ENCODE peak calls at places on chromosomes 12 and 14, in eight cellular contexts. Y, H, P, V, T, K, X and R are unnamed samples.

GRCh38 chr14:99807413-99808132 is 14.4 kb downstream of the EML1 start:
- DNase-seq in X (peak), T (no peak), Y (no peak), P (no peak), H (no peak), K (no peak), V (no peak), R (peak)

GRCh38 chr14:104232070-104232484 is 93.7 kb downstream of the KIF26A start:
- DNase-seq in V (no peak), H (no peak), Y (no peak), K (no peak), P (no peak), X (no peak), T (no peak), R (no peak)

GRCh38 chr14:25406818-25407217 is 356.9 kb upstream of the STXBP6 start:
- DNase-seq in X (no peak), K (no peak), H (no peak), Y (no peak), P (no peak), T (no peak), V (no peak), R (peak)

GRCh38 chr12:77932216-77932615 is 101.5 kb downstream of the NAV3 start:
- DNase-seq in X (no peak), P (no peak), V (no peak), Y (no peak), K (no peak), T (no peak), H (no peak), R (no peak)

GRCh38 chr12:74286254-74286653 is 251.4 kb upstream of the ATXN7L3B start:
- DNase-seq in K (no peak), T (no peak), X (no peak), Y (no peak), H (no peak), P (no peak), V (no peak), R (no peak)

GRCh38 chr12:96399919-96400630 is at the start of gene CDK17:
- DNase-seq in X (peak), K (no peak), P (peak), V (peak), Y (peak), H (peak), T (peak), R (peak)

GRCh38 chr12:25806271-25806670 is 152.2 kb upstream of the RASSF8 start:
- DNase-seq in K (peak), P (no peak), X (no peak), V (no peak), T (peak), H (no peak), Y (no peak), R (peak)

GRCh38 chr14:75989134-75989533 is 3.6 kb downstream of the IFT43 start:
- DNase-seq in K (no peak), V (no peak), Y (no peak), T (no peak), X (peak), P (peak), H (peak), R (peak)

GRCh38 chr12:113222730-113223531 is 1.7 kb downstream of the TPCN1 start:
- DNase-seq in K (peak), Y (peak), V (peak), T (peak), H (peak), P (peak), X (peak), R (peak)

GRCh38 chr12:12804432-12804886 is 8.7 kb upstream of the DDX47 start:
- DNase-seq in T (peak), K (no peak), X (no peak), P (no peak), Y (no peak), H (no peak), V (no peak), R (peak)

GRCh38 chr12:12432373-12432772 is 75.5 kb downstream of the BORCS5 start:
- DNase-seq in K (peak), T (peak), X (no peak), V (no peak), H (no peak), P (no peak), Y (no peak), R (peak)

GRCh38 chr14:66939409-66939808 is 249.8 kb upstream of the GARIN2 start:
- DNase-seq in T (no peak), X (no peak), P (no peak), Y (no peak), H (no peak), V (no peak), K (no peak), R (no peak)

GRCh38 chr12:27344760-27345159 is 12.1 kb downstream of the BMAL2 start:
- DNase-seq in X (no peak), K (no peak), V (no peak), H (no peak), T (no peak), Y (no peak), P (no peak), R (no peak)

GRCh38 chr12:129622566-129622965 is 281.3 kb downstream of the TMEM132D start:
- DNase-seq in H (no peak), K (no peak), Y (no peak), X (no peak), T (no peak), V (no peak), P (no peak), R (no peak)

GRCh38 chr12:83461326-83461985 is 774.8 kb downstream of the TMTC2 start:
- DNase-seq in T (peak), H (no peak), P (no peak), V (no peak), Y (no peak), X (no peak), K (no peak), R (peak)

GRCh38 chr14:74531467-74531866 is 37.9 kb downstream of the ISCA2 start:
- DNase-seq in T (peak), V (no peak), P (no peak), Y (no peak), X (no peak), K (peak), H (no peak), R (peak)

GRCh38 chr14:105292810-105293711 is 7.7 kb downstream of the BRF1 start:
- DNase-seq in T (no peak), P (no peak), V (no peak), H (no peak), Y (no peak), X (no peak), K (no peak), R (no peak)

GRCh38 chr12:25979059-25979458 is 20.6 kb downstream of the RASSF8 start:
- DNase-seq in H (no peak), V (no peak), P (no peak), K (no peak), Y (no peak), T (no peak), X (no peak), R (no peak)

GRCh38 chr14:39467889-39468524 is 35.8 kb upstream of the FBXO33 start:
- DNase-seq in Y (no peak), K (no peak), P (no peak), V (no peak), T (no peak), H (no peak), X (no peak), R (peak)

GRCh38 chr12:18261906-18262305 is 588 bp downstream of the PIK3C2G start:
- DNase-seq in H (no peak), T (no peak), X (no peak), Y (no peak), V (no peak), P (no peak), K (no peak), R (no peak)

GRCh38 chr12:96237465-96238077 is 43.4 kb downstream of the ELK3 start:
- DNase-seq in V (peak), Y (peak), K (peak), P (no peak), T (peak), X (peak), H (peak), R (peak)

GRCh38 chr12:122356192-122356635 is 66.3 kb downstream of the CLIP1 start:
- DNase-seq in K (peak), T (peak), Y (no peak), V (peak), X (peak), H (no peak), P (no peak), R (peak)

GRCh38 chr12:83823386-83824045 is 1089.1 kb downstream of the SLC6A15 start:
- DNase-seq in K (no peak), P (peak), V (no peak), Y (no peak), H (no peak), T (no peak), X (no peak), R (peak)

GRCh38 chr12:95217377-95218163 is at the start of the genes FGD6 and VEZT:
- DNase-seq in V (peak), Y (peak), X (peak), K (peak), H (peak), P (peak), T (peak), R (peak)

GRCh38 chr12:17975763-17976162 is 114.2 kb downstream of the RERGL start:
- DNase-seq in X (no peak), H (no peak), V (no peak), K (no peak), Y (no peak), T (no peak), P (no peak), R (no peak)

GRCh38 chr12:52566847-52567291 is 6.8 kb downstream of the KRT74 start:
- DNase-seq in T (no peak), K (no peak), X (no peak), V (no peak), P (no peak), Y (no peak), H (no peak), R (no peak)

GRCh38 chr12:52221912-52222457 is 11.1 kb upstream of the KRT7 start:
- DNase-seq in Y (peak), H (peak), P (peak), V (no peak), X (no peak), K (no peak), T (peak), R (peak)

GRCh38 chr12:94262228-94263010 is 114.0 kb downstream of the PLXNC1 start:
- DNase-seq in V (peak), K (peak), T (peak), X (peak), Y (peak), P (peak), H (peak), R (peak)

GRCh38 chr12:13205809-13206559 is 9.5 kb downstream of the EMP1 start:
- DNase-seq in P (no peak), H (no peak), K (no peak), Y (no peak), V (no peak), T (peak), X (no peak), R (peak)

GRCh38 chr12:11714626-11715025 is 65.2 kb downstream of the ETV6 start:
- DNase-seq in H (no peak), P (no peak), T (no peak), K (no peak), V (no peak), X (no peak), Y (no peak), R (no peak)

GRCh38 chr14:91138511-91139359 is 24.9 kb downstream of the DGLUCY start:
- DNase-seq in V (no peak), P (no peak), Y (no peak), X (no peak), H (no peak), T (peak), K (no peak), R (peak)
- H3K4me3 ChIP-seq in V (no peak), P (no peak), Y (no peak), X (no peak), H (no peak), T (no peak), K (no peak), R (no peak)

GRCh38 chr12:56688129-56688845 is at the start of gene PTGES3:
- DNase-seq in Y (peak), H (peak), T (peak), P (peak), K (peak), V (peak), X (peak), R (peak)
- H3K4me3 ChIP-seq in Y (peak), H (peak), T (peak), P (peak), K (peak), V (peak), X (peak), R (peak)

DNA sequence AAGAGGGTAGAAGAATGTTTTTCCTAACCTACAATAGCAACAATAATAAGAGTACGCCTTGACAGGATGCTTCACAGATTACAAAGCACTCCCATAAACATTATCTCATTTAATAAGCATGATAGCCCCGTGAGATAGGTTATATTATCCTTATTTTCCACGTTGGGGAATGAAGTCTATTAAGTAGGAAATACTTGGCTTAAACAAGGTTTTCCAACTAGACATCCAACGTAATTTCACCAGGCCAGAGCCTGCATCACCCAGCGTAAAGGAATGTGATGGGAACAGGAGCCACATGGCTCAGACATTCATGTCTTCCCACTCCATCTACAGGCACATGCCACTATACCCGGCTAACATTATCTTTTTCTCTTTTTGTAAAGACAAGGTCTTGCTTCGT is 223.4 kb upstream of the AMIGO2 start:
- DNase-seq in T (no peak), Y (no peak), V (no peak), H (no peak), K (no peak), X (no peak), P (no peak), R (no peak)
- H3K4me3 ChIP-seq in T (no peak), Y (no peak), V (no peak), H (no peak), K (no peak), X (no peak), P (no peak), R (no peak)

DNA sequence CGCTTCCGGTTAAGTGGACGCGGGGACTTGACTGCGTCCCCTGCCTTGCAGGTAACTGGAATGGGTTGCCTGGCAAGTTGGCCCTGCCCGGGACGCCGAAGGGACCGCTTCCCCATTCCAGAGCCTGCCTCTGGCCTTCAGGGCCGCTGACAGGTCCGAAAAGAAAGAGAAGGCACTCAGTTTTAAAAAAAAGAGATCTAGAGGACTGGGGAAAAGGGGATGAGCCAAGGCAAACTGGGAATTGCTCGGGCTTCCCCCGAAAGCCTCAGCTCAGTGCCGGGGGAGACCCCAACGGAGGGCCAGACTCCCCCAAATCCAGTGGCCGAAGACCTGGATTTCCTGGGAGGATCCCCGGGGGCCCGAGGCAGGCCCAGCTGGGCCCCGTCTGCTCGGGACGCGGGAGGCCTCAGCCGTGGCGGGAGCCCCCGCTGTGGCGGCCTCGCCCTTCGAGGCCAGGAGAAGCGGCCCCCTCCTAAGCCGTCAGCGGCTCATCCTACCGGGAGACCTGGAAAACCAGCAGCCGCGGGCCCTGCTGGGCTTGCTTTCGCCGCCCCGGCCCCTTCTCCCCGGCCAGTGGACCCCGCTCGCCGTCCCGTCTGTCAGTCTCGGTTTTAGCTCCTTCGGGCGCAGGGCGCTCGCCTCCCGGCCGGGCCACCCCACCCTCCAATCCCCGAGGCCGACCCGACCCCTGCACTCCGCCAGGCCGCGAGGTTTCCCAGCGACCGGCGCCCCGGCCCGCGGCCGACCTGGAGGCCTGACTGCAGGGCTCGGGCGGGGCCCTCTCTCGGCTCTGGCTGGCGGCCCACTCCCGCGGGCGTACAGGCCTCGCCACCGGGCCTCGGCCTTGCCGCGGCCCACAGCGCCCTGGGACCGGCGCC is 12.5 kb downstream of the OTX2 start:
- DNase-seq in V (no peak), T (no peak), Y (no peak), H (no peak), X (no peak), K (no peak), P (no peak), R (no peak)
- H3K4me3 ChIP-seq in V (peak), T (no peak), Y (peak), H (peak), X (no peak), K (no peak), P (no peak), R (no peak)